ENCODE peak calls at places on chromosomes 11 and 22, in eight cellular contexts. Z, D, W, H, R, G, X and F are unnamed samples.

GRCh38 chr11:81963018-81963417 is 770.6 kb downstream of the FAM181B start:
- DNase-seq in X (no peak), Z (no peak), H (no peak), R (no peak), W (no peak), G (no peak), D (no peak), F (no peak)

GRCh38 chr11:12540075-12540685 is 134.0 kb upstream of the TEAD1 start:
- DNase-seq in X (no peak), R (no peak), H (no peak), Z (no peak), D (no peak), G (no peak), W (peak; percentile 8), F (no peak)

GRCh38 chr22:41030891-41031290 is 61.5 kb upstream of the EP300 start:
- DNase-seq in Z (no peak), H (no peak), G (no peak), D (no peak), W (no peak), R (no peak), X (no peak), F (no peak)

GRCh38 chr11:16596231-16596630 is 142.2 kb upstream of the C11orf58 start:
- DNase-seq in R (no peak), W (no peak), X (no peak), D (no peak), H (no peak), G (no peak), Z (no peak), F (no peak)

GRCh38 chr11:125036933-125037332 is 26.2 kb upstream of the SLC37A2 start:
- DNase-seq in G (no peak), X (no peak), D (no peak), Z (no peak), H (no peak), R (peak; percentile 63), W (no peak), F (no peak)

GRCh38 chr22:44368611-44369010 is 55.9 kb upstream of the SHISAL1 start:
- DNase-seq in D (no peak), W (no peak), H (no peak), X (no peak), G (no peak), R (no peak), Z (no peak), F (no peak)

GRCh38 chr22:49241174-49241851 is 586.4 kb downstream of the BRD1 start:
- DNase-seq in R (no peak), Z (no peak), D (no peak), G (no peak), H (no peak), X (no peak), W (no peak), F (no peak)

GRCh38 chr11:11148104-11148509 is 204.9 kb downstream of the CSNK2A3 start:
- DNase-seq in W (peak; percentile 82), Z (no peak), H (peak; percentile 63), X (peak; percentile 86), D (peak; percentile 57), R (no peak), G (peak; percentile 41), F (peak; percentile 94)

GRCh38 chr22:30310881-30311771 is 15.6 kb downstream of the TBC1D10A start:
- DNase-seq in G (peak; percentile 85), W (peak; percentile 86), R (no peak), D (peak; percentile 63), Z (no peak), H (peak; percentile 75), X (peak; percentile 86), F (peak; percentile 43)

GRCh38 chr11:76763573-76764348 is 19.4 kb upstream of the TSKU start:
- DNase-seq in G (no peak), W (peak; percentile 49), X (no peak), D (no peak), R (no peak), H (no peak), Z (no peak), F (no peak)

GRCh38 chr11:78660451-78660850 is 85.8 kb upstream of the NARS2 start:
- DNase-seq in W (no peak), Z (no peak), X (no peak), D (no peak), H (no peak), R (no peak), G (no peak), F (no peak)

GRCh38 chr11:64455436-64456261 is 96.7 kb downstream of the RPS6KA4 start:
- DNase-seq in H (no peak), X (no peak), R (no peak), Z (no peak), G (no peak), W (no peak), D (no peak), F (no peak)

GRCh38 chr22:19060356-19061009 is 61.7 kb downstream of the DGCR2 start:
- DNase-seq in D (no peak), G (peak; percentile 9), Z (no peak), R (peak; percentile 20), H (no peak), W (no peak), X (no peak), F (no peak)

GRCh38 chr11:10638285-10638684 is 55.3 kb downstream of the IRAG1 start:
- DNase-seq in R (no peak), Z (no peak), X (peak; percentile 30), D (no peak), W (peak; percentile 75), G (no peak), H (peak; percentile 30), F (no peak)

GRCh38 chr22:20931126-20931654 is 14.0 kb downstream of the CRKL start:
- DNase-seq in X (no peak), W (no peak), R (no peak), H (no peak), Z (no peak), G (no peak), D (no peak), F (no peak)

GRCh38 chr22:31631381-31631780 is 30.6 kb downstream of the PISD start:
- DNase-seq in D (no peak), W (no peak), Z (no peak), G (no peak), H (no peak), R (no peak), X (no peak), F (no peak)

GRCh38 chr11:44416776-44417175 is 106.8 kb upstream of the ALX4 start:
- DNase-seq in H (no peak), X (no peak), R (no peak), Z (no peak), W (no peak), D (no peak), G (no peak), F (no peak)

GRCh38 chr11:115784796-115785521 is 280.7 kb upstream of the CADM1 start:
- DNase-seq in Z (no peak), G (no peak), H (no peak), W (peak; percentile 35), X (no peak), R (no peak), D (no peak), F (no peak)

DNA sequence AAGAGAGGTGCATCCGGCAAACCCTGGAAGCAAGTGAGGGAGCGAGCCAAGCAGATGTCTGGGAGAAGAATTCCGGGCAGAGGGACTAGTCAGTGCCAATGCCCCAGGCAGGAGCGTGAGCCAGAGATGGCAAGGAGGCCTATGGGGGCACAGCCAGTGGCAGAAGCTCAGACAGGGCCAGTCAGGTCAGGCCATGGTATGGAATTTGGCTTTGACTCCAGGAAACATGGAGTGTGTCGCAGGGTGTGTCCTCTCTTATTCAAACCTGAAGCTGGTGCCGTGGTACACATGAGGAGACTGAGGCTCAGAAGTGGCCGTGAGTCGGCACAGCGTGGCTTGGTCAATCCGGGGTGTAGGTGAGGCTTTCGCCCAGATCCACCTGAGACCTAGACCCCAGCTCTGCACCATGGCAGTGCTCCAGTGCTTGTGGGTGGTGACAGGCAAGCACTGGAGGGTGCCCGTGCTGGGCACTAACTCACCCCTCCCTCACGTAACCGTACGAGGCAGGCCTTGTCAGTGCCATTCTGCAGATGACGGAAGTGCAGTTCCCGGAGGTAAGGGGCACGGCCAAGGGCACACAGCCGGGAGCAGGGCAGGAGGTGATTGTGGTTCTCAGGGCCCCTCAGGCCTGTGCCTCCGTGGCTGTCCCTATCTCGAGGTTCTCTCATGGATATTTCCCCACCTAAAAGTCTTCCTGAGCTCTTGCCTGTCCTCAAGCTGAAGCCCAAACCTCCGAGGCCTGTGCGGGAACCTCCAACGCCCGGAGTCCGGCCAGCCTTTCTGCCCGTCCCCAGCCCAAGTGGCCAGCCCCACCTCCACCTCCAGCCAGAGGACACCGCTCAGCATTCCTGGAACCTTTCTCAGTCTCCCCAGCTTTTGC is 10.6 kb upstream of the SPI1 start:
- DNase-seq in R (no peak), H (no peak), W (no peak), G (no peak), D (no peak), X (no peak), Z (no peak), F (no peak)
- H3K4me3 ChIP-seq in R (no peak overlapping the region), H (no peak overlapping the region), W (no peak overlapping the region), G (no peak overlapping the region), D (no peak overlapping the region), X (no peak overlapping the region), Z (no peak overlapping the region), F (no peak overlapping the region)

GRCh38 chr11:640021-640706 is 3.1 kb downstream of the DRD4 start:
- DNase-seq in H (no peak), R (no peak), X (no peak), W (no peak), Z (no peak), D (no peak), G (no peak), F (no peak)
- H3K27me3 ChIP-seq in H (no peaks in the 10 kb centered on the region), R (peaks cover 32% of the 10 kb centered on the region), X (no peaks in the 10 kb centered on the region), W (no peaks in the 10 kb centered on the region), Z (peaks cover 4% of the 10 kb centered on the region), D (no peaks in the 10 kb centered on the region), G (no peaks in the 10 kb centered on the region), F (peaks cover 21% of the 10 kb centered on the region)

DNA sequence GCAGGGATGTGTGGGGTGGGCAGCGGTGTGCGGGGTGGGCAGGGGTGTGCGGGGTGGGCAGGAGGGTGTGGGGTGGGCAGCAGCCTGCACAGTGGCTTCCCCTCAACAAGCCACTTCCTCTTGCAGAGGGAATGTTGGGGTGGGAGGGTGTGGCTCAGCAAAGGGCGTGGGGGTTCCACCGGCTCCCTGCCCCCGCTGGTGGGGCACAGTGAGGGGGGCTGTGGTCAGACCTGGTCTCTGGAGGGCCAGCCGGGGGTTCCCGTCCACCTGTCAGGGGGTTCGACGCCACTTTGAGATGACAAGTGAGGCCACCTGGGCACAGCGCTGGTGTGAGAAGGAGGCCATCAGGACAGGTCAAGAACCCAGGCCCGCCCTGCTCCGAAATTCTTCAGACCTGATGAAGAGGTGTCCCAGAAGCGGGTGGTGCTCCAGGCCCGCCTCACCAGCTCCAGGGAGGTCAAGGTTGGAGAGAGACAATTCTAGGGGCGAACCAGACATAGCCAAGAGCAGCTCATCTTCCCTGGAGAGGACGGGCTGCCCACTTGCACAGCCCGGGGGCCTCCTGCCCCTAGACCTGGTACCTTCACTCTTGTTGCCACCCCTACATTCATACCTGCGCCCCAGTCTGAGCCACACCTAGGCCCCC is 1.3 kb downstream of the C11orf21 start:
- DNase-seq in D (no peak), H (peak; percentile 3), Z (no peak), R (no peak), X (no peak), W (no peak), G (no peak), F (no peak)
- H3K4me3 ChIP-seq in D (peak overlapping the region; percentile 19), H (peak overlapping the region; percentile 2), Z (peak overlapping the region; percentile 82), R (no peak overlapping the region), X (no peak overlapping the region), W (no peak overlapping the region), G (no peak overlapping the region), F (no peak overlapping the region)

DNA sequence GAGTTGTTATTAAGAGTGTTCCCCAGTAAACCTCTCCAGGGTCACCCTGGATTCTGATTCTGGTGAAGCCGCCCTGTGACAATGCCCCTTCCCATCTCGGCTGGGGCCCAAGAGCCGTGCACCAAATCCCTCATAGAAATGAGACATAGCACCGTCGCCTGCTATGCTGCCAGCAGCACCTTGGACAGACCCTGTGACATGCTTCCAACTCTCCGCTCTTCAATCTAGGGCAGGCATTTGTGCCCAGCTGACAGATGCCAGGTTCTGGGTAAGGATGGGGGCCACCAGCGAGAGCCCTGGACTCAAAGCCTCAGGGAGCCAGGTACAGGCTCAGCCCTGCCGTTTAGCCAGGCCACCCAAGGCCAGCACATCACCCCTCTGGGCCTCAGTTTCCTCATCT is 55.8 kb upstream of the TCF20 start:
- DNase-seq in R (no peak), G (no peak), H (no peak), X (no peak), D (no peak), Z (no peak), W (no peak), F (no peak)
- H3K27me3 ChIP-seq in R (peaks cover 4% of the 10 kb centered on the region), G (no peaks in the 10 kb centered on the region), H (no peaks in the 10 kb centered on the region), X (no peaks in the 10 kb centered on the region), D (no peaks in the 10 kb centered on the region), Z (no peaks in the 10 kb centered on the region), W (no peaks in the 10 kb centered on the region), F (peaks cover 21% of the 10 kb centered on the region)